ENCODE peak calls at places on chromosomes 7 and 10, in eight cellular contexts. K is K562, F is adrenal gland, L is left lung, G is A549, Q is heart left ventricle, O is cardiac muscle cell, S is neural crest cell. T is an unnamed sample.

GRCh38 chr7:12032146-12032545 is 178.9 kb upstream of the TMEM106B start:
- DNase-seq in K (no peak), O (no peak), Q (no peak), G (no peak), F (no peak), L (no peak), S (no peak), T (no peak)

GRCh38 chr7:19772858-19773337 is 519 bp downstream of the TMEM196 start:
- DNase-seq in L (peak; percentile 35), S (peak; percentile 37), O (peak; percentile 84), F (peak; percentile 33), G (peak; percentile 15), K (no peak), Q (no peak), T (peak; percentile 65)

GRCh38 chr10:13496931-13497330 is 31.9 kb downstream of the BEND7 start:
- DNase-seq in L (no peak), K (no peak), O (no peak), F (no peak), G (no peak), S (no peak), Q (no peak), T (no peak)

GRCh38 chr7:43289826-43290225 is 177.4 kb downstream of the HECW1 start:
- DNase-seq in L (no peak), K (no peak), Q (no peak), F (no peak), O (no peak), S (no peak), G (no peak), T (no peak)

GRCh38 chr10:116287906-116288501 is 15.0 kb upstream of the GFRA1 start:
- DNase-seq in F (peak; percentile 70), O (peak; percentile 63), G (peak; percentile 14), K (peak; percentile 16), L (no peak), Q (peak; percentile 14), S (peak; percentile 40), T (peak; percentile 46)

GRCh38 chr10:71771821-71772617 is 1.3 kb downstream of the VSIR start:
- DNase-seq in G (peak; percentile 40), K (peak; percentile 50), Q (peak; percentile 84), L (peak; percentile 76), O (no peak), S (no peak), F (peak; percentile 83), T (no peak)

GRCh38 chr7:36167403-36168050 is 14.5 kb downstream of the EEPD1 start:
- DNase-seq in L (no peak), Q (no peak), F (no peak), O (no peak), S (no peak), K (no peak), G (no peak), T (no peak)

GRCh38 chr7:139588632-139589031 is 65.1 kb downstream of the CLEC2L start:
- DNase-seq in O (no peak), G (no peak), L (no peak), K (peak; percentile 61), S (no peak), Q (no peak), F (no peak), T (no peak)

GRCh38 chr7:42202601-42203000 is 34.4 kb downstream of the GLI3 start:
- DNase-seq in S (no peak), F (no peak), Q (no peak), K (no peak), G (no peak), O (no peak), L (no peak), T (no peak)

GRCh38 chr7:75639071-75639892 is 99.5 kb downstream of the HIP1 start:
- DNase-seq in S (peak; percentile 62), L (peak; percentile 43), O (peak; percentile 68), Q (peak; percentile 65), F (peak; percentile 61), K (peak; percentile 52), G (no peak), T (peak; percentile 57)

GRCh38 chr7:78178319-78178718 is 379.7 kb downstream of the PHTF2 start:
- DNase-seq in G (no peak), S (no peak), K (no peak), L (no peak), F (no peak), O (no peak), Q (no peak), T (no peak)

GRCh38 chr7:134750083-134751062 is 29.1 kb upstream of the CALD1 start:
- DNase-seq in G (peak; percentile 35), Q (peak; percentile 45), S (peak; percentile 55), K (peak; percentile 86), L (peak; percentile 44), O (peak; percentile 70), F (peak; percentile 62), T (peak; percentile 78)

GRCh38 chr10:32954080-32954479 is 4.0 kb downstream of the ITGB1 start:
- DNase-seq in Q (no peak), S (no peak), O (no peak), L (no peak), G (no peak), F (no peak), K (no peak), T (no peak)

GRCh38 chr10:69961864-69962745 is 90.5 kb upstream of the MACROH2A2 start:
- DNase-seq in S (no peak), L (peak; percentile 43), G (no peak), F (no peak), O (no peak), Q (peak; percentile 2), K (no peak), T (no peak)

GRCh38 chr10:69959911-69960310 is 92.7 kb upstream of the MACROH2A2 start:
- DNase-seq in O (no peak), F (peak; percentile 12), L (no peak), K (no peak), G (no peak), S (no peak), Q (no peak), T (no peak)

GRCh38 chr10:69962746-69963135 is 89.9 kb upstream of the MACROH2A2 start:
- DNase-seq in S (no peak), G (no peak), F (no peak), L (no peak), K (no peak), Q (no peak), O (no peak), T (no peak)

GRCh38 chr10:69960606-69961167 is 92.0 kb upstream of the MACROH2A2 start:
- DNase-seq in F (no peak), G (no peak), K (no peak), L (no peak), S (no peak), Q (no peak), O (no peak), T (no peak)

DNA sequence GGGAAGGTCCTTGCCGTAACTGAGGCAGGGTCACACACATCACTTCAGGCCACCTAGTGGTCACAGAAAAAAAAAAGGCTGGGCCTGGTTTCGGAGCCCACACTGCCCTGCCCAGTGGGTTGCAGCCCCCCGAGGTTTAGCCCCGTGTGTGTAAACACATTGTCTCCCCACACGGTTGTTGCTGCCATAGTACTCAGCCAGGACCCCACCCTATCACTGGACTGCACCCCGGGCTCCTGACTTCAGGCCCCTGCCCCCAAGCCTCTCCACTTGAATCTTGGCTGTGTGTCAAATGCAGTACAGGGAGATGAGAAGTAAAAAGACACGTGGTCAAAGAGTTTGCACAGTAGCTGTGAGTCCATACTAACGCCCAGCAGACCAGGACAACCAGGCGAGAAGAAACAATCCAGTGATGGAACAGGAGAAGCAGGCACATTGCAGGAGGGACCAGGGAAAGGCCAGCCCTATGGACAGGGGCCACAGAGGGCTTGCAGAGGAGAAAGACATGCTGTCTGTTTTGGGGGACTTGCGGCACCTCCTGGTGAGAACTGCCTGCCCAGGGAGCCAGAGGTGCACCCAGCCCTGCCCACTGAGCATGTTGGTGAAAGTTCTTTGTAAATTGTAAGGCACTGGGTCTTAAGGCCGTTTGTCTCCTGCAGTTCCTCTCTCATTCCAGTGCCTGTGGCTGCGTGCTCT is 91.3 kb upstream of the MACROH2A2 start:
- DNase-seq in L (no peak), O (no peak), S (peak; percentile 10), G (no peak), Q (no peak), K (peak; percentile 19), F (no peak), T (no peak)
- TF ChIP-seq CTCF in L (peak; percentile 27), O (peak; percentile 40), S (peak; percentile 54), G (peak; percentile 39), Q (peak; percentile 32), K (peak; percentile 45), F (peak; percentile 20), T (peak; percentile 62)

GRCh38 chr7:112669306-112669705 is 120.9 kb downstream of the TMEM168 start:
- DNase-seq in K (no peak), Q (no peak), F (no peak), S (no peak), O (no peak), G (no peak), L (no peak), T (no peak)

GRCh38 chr7:112668561-112668960 is 121.6 kb downstream of the TMEM168 start:
- DNase-seq in L (no peak), O (no peak), Q (no peak), S (no peak), G (no peak), K (no peak), F (no peak), T (no peak)

DNA sequence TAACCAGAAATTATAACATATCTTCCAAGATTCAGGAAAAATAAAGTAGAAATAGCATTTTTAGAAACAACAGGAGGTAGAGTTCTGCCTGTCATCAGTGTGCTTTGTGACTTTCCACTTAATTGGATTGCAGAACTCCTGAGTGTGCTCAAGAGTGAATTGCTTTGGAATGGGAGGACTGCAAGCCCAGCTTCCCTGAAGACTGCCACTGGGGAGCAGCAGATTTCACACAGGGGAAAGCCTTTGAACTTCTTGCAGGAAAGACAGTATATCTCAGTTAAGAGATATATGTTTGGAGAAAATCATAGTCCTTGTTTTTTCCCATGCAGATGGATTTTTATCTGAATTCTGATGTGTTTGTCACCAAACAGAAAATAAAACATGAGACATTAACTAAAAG is 124.5 kb downstream of the TMEM168 start:
- DNase-seq in K (peak; percentile 10), Q (no peak), L (no peak), O (peak; percentile 71), F (no peak), G (no peak), S (no peak), T (no peak)
- TF ChIP-seq CTCF in K (peak; percentile 24), Q (peak; percentile 39), L (no peak), O (peak; percentile 4), F (no peak), G (no peak), S (peak; percentile 25), T (no peak)

GRCh38 chr7:23938937-23939552 is 229.0 kb downstream of the STK31 start:
- DNase-seq in K (peak; percentile 37), F (no peak), O (peak; percentile 64), L (no peak), G (peak; percentile 20), S (peak; percentile 30), Q (no peak), T (peak; percentile 52)
- TF ChIP-seq CTCF in K (peak; percentile 52), F (no peak), O (peak; percentile 58), L (no peak), G (peak; percentile 40), S (peak; percentile 70), Q (peak; percentile 20), T (peak; percentile 28)

DNA sequence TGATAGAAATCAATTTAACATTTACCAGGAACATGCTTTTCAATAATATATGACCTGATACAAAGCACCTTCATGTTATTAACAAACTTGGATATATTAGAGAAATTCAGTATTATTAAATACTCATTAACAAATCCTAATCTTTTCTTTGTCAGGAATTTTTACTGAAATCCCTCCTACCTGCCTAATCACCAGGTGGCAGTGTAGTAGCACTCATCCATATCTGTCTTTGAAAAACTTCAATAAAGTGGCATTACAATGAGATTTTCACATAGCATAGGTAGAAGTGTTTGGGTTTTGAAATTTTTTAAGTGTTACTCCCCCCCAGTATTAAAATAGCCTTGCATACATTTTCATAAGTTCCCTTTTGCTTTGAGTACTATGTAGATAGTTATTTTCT is 1246.6 kb upstream of the LRRN3 start:
- DNase-seq in O (peak; percentile 15), G (peak; percentile 15), F (no peak), Q (no peak), L (no peak), S (no peak), K (no peak), T (no peak)
- TF ChIP-seq CTCF in O (peak; percentile 24), G (peak; percentile 71), F (peak; percentile 51), Q (peak; percentile 43), L (no peak), S (peak; percentile 71), K (peak; percentile 9), T (peak; percentile 42)